ENCODE peak calls at places on chromosomes 2 and 18, in ten cellular contexts. One of them, this sample, is unnamed. For H3K4me1, the result is how much of the 10 kb centered on the place peaks cover.

GRCh38 chr18:45783097-45784075 is 42.1 kb upstream of the SIGLEC15 start:
- DNase-seq in IMR-90: peak
- DNase-seq in right cardiac atrium: no peak
- DNase-seq in SK-N-SH: no peak
- DNase-seq in HepG2: no peak
- DNase-seq in RWPE2: no peak
- DNase-seq in heart right ventricle: no peak
- DNase-seq in CD8-positive, alpha-beta T cell: no peak
- DNase-seq in OCI-LY7: no peak
- DNase-seq in cardiac muscle cell: peak
- DNase-seq in this sample: no peak

GRCh38 chr2:136363921-136364320 is 246.0 kb upstream of the CXCR4 start:
- DNase-seq in HepG2: no peak
- DNase-seq in IMR-90: no peak
- DNase-seq in right cardiac atrium: no peak
- DNase-seq in cardiac muscle cell: peak
- DNase-seq in OCI-LY7: no peak
- DNase-seq in SK-N-SH: no peak
- DNase-seq in CD8-positive, alpha-beta T cell: no peak
- DNase-seq in RWPE2: no peak
- DNase-seq in heart right ventricle: no peak
- DNase-seq in this sample: no peak

GRCh38 chr18:48226401-48226800 is 182.8 kb downstream of the ZBTB7C start:
- DNase-seq in heart right ventricle: no peak
- DNase-seq in right cardiac atrium: no peak
- DNase-seq in OCI-LY7: no peak
- DNase-seq in RWPE2: no peak
- DNase-seq in CD8-positive, alpha-beta T cell: no peak
- DNase-seq in SK-N-SH: no peak
- DNase-seq in IMR-90: no peak
- DNase-seq in HepG2: no peak
- DNase-seq in cardiac muscle cell: no peak
- DNase-seq in this sample: no peak

GRCh38 chr2:38277245-38278119 is 99.6 kb downstream of the ATL2 start:
- DNase-seq in OCI-LY7: no peak
- DNase-seq in HepG2: peak
- DNase-seq in heart right ventricle: no peak
- DNase-seq in IMR-90: peak
- DNase-seq in cardiac muscle cell: no peak
- DNase-seq in RWPE2: no peak
- DNase-seq in CD8-positive, alpha-beta T cell: no peak
- DNase-seq in right cardiac atrium: no peak
- DNase-seq in SK-N-SH: no peak
- DNase-seq in this sample: no peak

GRCh38 chr2:216029416-216030129 is 16.2 kb upstream of the MREG start:
- DNase-seq in heart right ventricle: no peak
- DNase-seq in OCI-LY7: no peak
- DNase-seq in cardiac muscle cell: no peak
- DNase-seq in right cardiac atrium: no peak
- DNase-seq in HepG2: no peak
- DNase-seq in CD8-positive, alpha-beta T cell: no peak
- DNase-seq in RWPE2: no peak
- DNase-seq in IMR-90: peak
- DNase-seq in SK-N-SH: no peak
- DNase-seq in this sample: no peak

GRCh38 chr2:134137182-134137595 is 116.7 kb upstream of the MGAT5 start:
- DNase-seq in SK-N-SH: no peak
- DNase-seq in CD8-positive, alpha-beta T cell: no peak
- DNase-seq in RWPE2: peak
- DNase-seq in cardiac muscle cell: peak
- DNase-seq in heart right ventricle: peak
- DNase-seq in OCI-LY7: no peak
- DNase-seq in HepG2: no peak
- DNase-seq in right cardiac atrium: no peak
- DNase-seq in IMR-90: peak
- DNase-seq in this sample: peak

GRCh38 chr2:197614532-197614931 is 60.9 kb downstream of the RFTN2 start:
- DNase-seq in CD8-positive, alpha-beta T cell: no peak
- DNase-seq in right cardiac atrium: no peak
- DNase-seq in IMR-90: no peak
- DNase-seq in cardiac muscle cell: no peak
- DNase-seq in SK-N-SH: no peak
- DNase-seq in heart right ventricle: no peak
- DNase-seq in HepG2: no peak
- DNase-seq in OCI-LY7: no peak
- DNase-seq in RWPE2: no peak
- DNase-seq in this sample: no peak

GRCh38 chr18:33755918-33756590 is 178.0 kb downstream of the ASXL3 start:
- DNase-seq in IMR-90: peak
- DNase-seq in OCI-LY7: no peak
- DNase-seq in cardiac muscle cell: peak
- DNase-seq in RWPE2: peak
- DNase-seq in right cardiac atrium: no peak
- DNase-seq in CD8-positive, alpha-beta T cell: no peak
- DNase-seq in SK-N-SH: no peak
- DNase-seq in HepG2: no peak
- DNase-seq in heart right ventricle: no peak
- DNase-seq in this sample: no peak

GRCh38 chr2:31426096-31426495 is 11.6 kb upstream of the XDH start:
- DNase-seq in OCI-LY7: no peak
- DNase-seq in HepG2: no peak
- DNase-seq in SK-N-SH: no peak
- DNase-seq in CD8-positive, alpha-beta T cell: no peak
- DNase-seq in right cardiac atrium: no peak
- DNase-seq in cardiac muscle cell: no peak
- DNase-seq in RWPE2: no peak
- DNase-seq in heart right ventricle: no peak
- DNase-seq in IMR-90: no peak
- DNase-seq in this sample: no peak

GRCh38 chr2:140122001-140122400 is 1341.8 kb upstream of the NXPH2 start:
- DNase-seq in SK-N-SH: no peak
- DNase-seq in right cardiac atrium: no peak
- DNase-seq in RWPE2: no peak
- DNase-seq in OCI-LY7: no peak
- DNase-seq in HepG2: peak
- DNase-seq in CD8-positive, alpha-beta T cell: no peak
- DNase-seq in heart right ventricle: no peak
- DNase-seq in IMR-90: no peak
- DNase-seq in cardiac muscle cell: no peak
- DNase-seq in this sample: no peak

GRCh38 chr2:16625201-16625729 is 40.4 kb downstream of the CYRIA start:
- DNase-seq in OCI-LY7: peak
- DNase-seq in heart right ventricle: peak
- DNase-seq in RWPE2: no peak
- DNase-seq in IMR-90: no peak
- DNase-seq in CD8-positive, alpha-beta T cell: no peak
- DNase-seq in HepG2: no peak
- DNase-seq in cardiac muscle cell: peak
- DNase-seq in SK-N-SH: no peak
- DNase-seq in right cardiac atrium: peak
- DNase-seq in this sample: no peak

GRCh38 chr2:76895469-76895868 is 626.7 kb downstream of the LRRTM4 start:
- DNase-seq in RWPE2: no peak
- DNase-seq in HepG2: peak
- DNase-seq in OCI-LY7: no peak
- DNase-seq in cardiac muscle cell: no peak
- DNase-seq in IMR-90: peak
- DNase-seq in right cardiac atrium: no peak
- DNase-seq in SK-N-SH: no peak
- DNase-seq in heart right ventricle: no peak
- DNase-seq in CD8-positive, alpha-beta T cell: no peak
- DNase-seq in this sample: no peak

GRCh38 chr18:10289265-10289664 is 165.2 kb upstream of the APCDD1 start:
- DNase-seq in CD8-positive, alpha-beta T cell: no peak
- DNase-seq in cardiac muscle cell: no peak
- DNase-seq in IMR-90: no peak
- DNase-seq in SK-N-SH: no peak
- DNase-seq in right cardiac atrium: no peak
- DNase-seq in OCI-LY7: no peak
- DNase-seq in heart right ventricle: no peak
- DNase-seq in RWPE2: no peak
- DNase-seq in HepG2: no peak
- DNase-seq in this sample: no peak

GRCh38 chr18:73249030-73249429 is 381.2 kb upstream of the NETO1 start:
- DNase-seq in RWPE2: no peak
- DNase-seq in CD8-positive, alpha-beta T cell: no peak
- DNase-seq in IMR-90: no peak
- DNase-seq in HepG2: no peak
- DNase-seq in cardiac muscle cell: no peak
- DNase-seq in right cardiac atrium: peak
- DNase-seq in OCI-LY7: no peak
- DNase-seq in SK-N-SH: no peak
- DNase-seq in heart right ventricle: no peak
- DNase-seq in this sample: no peak

GRCh38 chr2:177754476-177754873 is 318.1 kb downstream of the PDE11A start:
- DNase-seq in IMR-90: no peak
- DNase-seq in SK-N-SH: peak
- DNase-seq in HepG2: no peak
- DNase-seq in RWPE2: no peak
- DNase-seq in cardiac muscle cell: peak
- DNase-seq in heart right ventricle: no peak
- DNase-seq in OCI-LY7: no peak
- DNase-seq in CD8-positive, alpha-beta T cell: no peak
- DNase-seq in right cardiac atrium: no peak
- DNase-seq in this sample: no peak

GRCh38 chr2:85666435-85666924 is 1.5 kb downstream of the SFTPB start:
- DNase-seq in OCI-LY7: no peak
- DNase-seq in RWPE2: no peak
- DNase-seq in right cardiac atrium: no peak
- DNase-seq in heart right ventricle: no peak
- DNase-seq in cardiac muscle cell: no peak
- DNase-seq in IMR-90: no peak
- DNase-seq in CD8-positive, alpha-beta T cell: no peak
- DNase-seq in SK-N-SH: no peak
- DNase-seq in HepG2: no peak
- DNase-seq in this sample: no peak
- H3K4me3 ChIP-seq in OCI-LY7: no peak
- H3K4me3 ChIP-seq in RWPE2: no peak
- H3K4me3 ChIP-seq in right cardiac atrium: no peak
- H3K4me3 ChIP-seq in heart right ventricle: no peak
- H3K4me3 ChIP-seq in cardiac muscle cell: no peak
- H3K4me3 ChIP-seq in IMR-90: no peak
- H3K4me3 ChIP-seq in CD8-positive, alpha-beta T cell: no peak
- H3K4me3 ChIP-seq in SK-N-SH: no peak
- H3K4me3 ChIP-seq in HepG2: no peak
- H3K4me3 ChIP-seq in this sample: no peak

GRCh38 chr2:54770211-54770610 is 46.7 kb downstream of the EML6 start:
- DNase-seq in heart right ventricle: no peak
- DNase-seq in IMR-90: no peak
- DNase-seq in right cardiac atrium: no peak
- DNase-seq in OCI-LY7: no peak
- DNase-seq in SK-N-SH: no peak
- DNase-seq in CD8-positive, alpha-beta T cell: no peak
- DNase-seq in HepG2: no peak
- DNase-seq in RWPE2: no peak
- DNase-seq in cardiac muscle cell: no peak
- DNase-seq in this sample: no peak

GRCh38 chr2:54768772-54769428 is 45.4 kb downstream of the EML6 start:
- DNase-seq in heart right ventricle: no peak
- DNase-seq in cardiac muscle cell: no peak
- DNase-seq in HepG2: no peak
- DNase-seq in SK-N-SH: peak
- DNase-seq in RWPE2: no peak
- DNase-seq in IMR-90: no peak
- DNase-seq in CD8-positive, alpha-beta T cell: no peak
- DNase-seq in right cardiac atrium: no peak
- DNase-seq in OCI-LY7: peak
- DNase-seq in this sample: no peak

GRCh38 chr2:54770676-54771075 is 47.2 kb downstream of the EML6 start:
- DNase-seq in HepG2: no peak
- DNase-seq in right cardiac atrium: no peak
- DNase-seq in cardiac muscle cell: no peak
- DNase-seq in heart right ventricle: no peak
- DNase-seq in IMR-90: no peak
- DNase-seq in OCI-LY7: no peak
- DNase-seq in RWPE2: no peak
- DNase-seq in CD8-positive, alpha-beta T cell: no peak
- DNase-seq in SK-N-SH: no peak
- DNase-seq in this sample: no peak

GRCh38 chr2:54771166-54771565 is 47.7 kb downstream of the EML6 start:
- DNase-seq in heart right ventricle: no peak
- DNase-seq in SK-N-SH: peak
- DNase-seq in OCI-LY7: no peak
- DNase-seq in CD8-positive, alpha-beta T cell: no peak
- DNase-seq in IMR-90: peak
- DNase-seq in RWPE2: no peak
- DNase-seq in cardiac muscle cell: peak
- DNase-seq in HepG2: no peak
- DNase-seq in right cardiac atrium: no peak
- DNase-seq in this sample: no peak

DNA sequence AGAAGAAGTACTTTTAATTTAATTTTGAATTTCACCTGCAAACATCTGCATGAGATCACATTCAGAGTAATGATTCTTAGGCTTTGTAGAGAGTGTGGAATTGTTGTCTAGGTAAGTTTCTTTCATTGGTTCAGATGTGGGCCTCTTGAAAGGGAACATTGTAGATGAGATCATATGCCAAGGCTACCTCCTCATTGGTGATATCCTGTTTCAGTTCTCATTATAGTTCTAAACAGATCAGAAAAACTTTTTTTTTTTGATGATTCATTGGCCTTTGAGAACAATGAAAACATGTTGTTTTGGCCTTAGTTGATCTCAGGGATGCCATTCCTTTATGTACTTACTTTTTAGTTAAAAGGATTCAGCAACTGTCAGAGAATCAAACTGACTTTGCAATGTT is 44.5 kb downstream of the EML6 start:
- DNase-seq in right cardiac atrium: no peak
- DNase-seq in IMR-90: peak
- DNase-seq in HepG2: no peak
- DNase-seq in OCI-LY7: peak
- DNase-seq in SK-N-SH: no peak
- DNase-seq in heart right ventricle: no peak
- DNase-seq in RWPE2: no peak
- DNase-seq in cardiac muscle cell: peak
- DNase-seq in CD8-positive, alpha-beta T cell: no peak
- DNase-seq in this sample: no peak
- H3K27ac ChIP-seq in right cardiac atrium: no peak
- H3K27ac ChIP-seq in IMR-90: no peak
- H3K27ac ChIP-seq in HepG2: no peak
- H3K27ac ChIP-seq in OCI-LY7: peak
- H3K27ac ChIP-seq in SK-N-SH: peak
- H3K27ac ChIP-seq in heart right ventricle: no peak
- H3K27ac ChIP-seq in RWPE2: peak
- H3K27ac ChIP-seq in cardiac muscle cell: no peak
- H3K27ac ChIP-seq in CD8-positive, alpha-beta T cell: no peak
- H3K27ac ChIP-seq in this sample: no peak

GRCh38 chr2:166494140-166494544 is at the start of gene SCN7A:
- DNase-seq in SK-N-SH: peak
- DNase-seq in HepG2: no peak
- DNase-seq in CD8-positive, alpha-beta T cell: no peak
- DNase-seq in cardiac muscle cell: peak
- DNase-seq in right cardiac atrium: peak
- DNase-seq in RWPE2: peak
- DNase-seq in IMR-90: peak
- DNase-seq in OCI-LY7: no peak
- DNase-seq in heart right ventricle: peak
- DNase-seq in this sample: peak
- H3K4me1 ChIP-seq in SK-N-SH: under half
- H3K4me1 ChIP-seq in HepG2: under half
- H3K4me1 ChIP-seq in CD8-positive, alpha-beta T cell: under half
- H3K4me1 ChIP-seq in cardiac muscle cell: under half
- H3K4me1 ChIP-seq in right cardiac atrium: under half
- H3K4me1 ChIP-seq in RWPE2: under half
- H3K4me1 ChIP-seq in IMR-90: under half
- H3K4me1 ChIP-seq in OCI-LY7: under half
- H3K4me1 ChIP-seq in heart right ventricle: under half
- H3K4me1 ChIP-seq in this sample: under half

GRCh38 chr18:76981388-76981968 is 151.1 kb downstream of the MBP start:
- DNase-seq in heart right ventricle: no peak
- DNase-seq in CD8-positive, alpha-beta T cell: no peak
- DNase-seq in HepG2: no peak
- DNase-seq in IMR-90: peak
- DNase-seq in right cardiac atrium: no peak
- DNase-seq in SK-N-SH: no peak
- DNase-seq in RWPE2: no peak
- DNase-seq in cardiac muscle cell: no peak
- DNase-seq in OCI-LY7: peak
- DNase-seq in this sample: no peak
- H3K4me3 ChIP-seq in heart right ventricle: no peak
- H3K4me3 ChIP-seq in CD8-positive, alpha-beta T cell: no peak
- H3K4me3 ChIP-seq in HepG2: no peak
- H3K4me3 ChIP-seq in IMR-90: no peak
- H3K4me3 ChIP-seq in right cardiac atrium: no peak
- H3K4me3 ChIP-seq in SK-N-SH: no peak
- H3K4me3 ChIP-seq in RWPE2: no peak
- H3K4me3 ChIP-seq in cardiac muscle cell: no peak
- H3K4me3 ChIP-seq in OCI-LY7: peak
- H3K4me3 ChIP-seq in this sample: no peak

This sample was measured in pancreas.